ENCODE peak calls at places on chromosomes 3 and 15, in ten cellular contexts. Q is chondrocyte; V is HuH-7; I is activated CD4-positive, CD25-positive, alpha-beta regulatory T cell; D is naive thymus-derived CD8-positive, alpha-beta T cell; L is kidney epithelial cell; T is activated CD4-positive, alpha-beta T cell treated with anti-CD3 and anti-CD28 coated beads, Interleukin-2, amount 50 U/mL, for 24 hours; J is HEK293T; U is choroid plexus epithelial cell; S is cardiac fibroblast. R is an unnamed sample.

GRCh38 chr15:49721091-49721490 is 100.2 kb downstream of the DTWD1 start:
- DNase-seq in L (no peak), D (no peak), T (no peak), S (no peak), V (no peak), I (no peak), U (no peak), J (no peak), Q (no peak), R (no peak)

GRCh38 chr15:57370929-57371328 is 5.4 kb upstream of the CGNL1 start:
- DNase-seq in U (no peak), T (no peak), V (no peak), D (no peak), L (no peak), Q (no peak), I (no peak), S (no peak), J (no peak), R (no peak)

GRCh38 chr3:2352134-2352762 is 253.6 kb downstream of the CNTN4 start:
- DNase-seq in S (no peak), U (no peak), J (no peak), T (no peak), L (no peak), I (no peak), Q (peak), V (no peak), D (no peak), R (no peak)

GRCh38 chr3:56737001-56737400 is 53.9 kb upstream of the TASOR start:
- DNase-seq in Q (no peak), S (no peak), L (no peak), J (no peak), D (no peak), I (no peak), U (no peak), T (no peak), V (no peak), R (no peak)

GRCh38 chr3:54191997-54192396 is 69.6 kb downstream of the CACNA2D3 start:
- DNase-seq in V (no peak), L (no peak), I (no peak), T (no peak), S (no peak), J (no peak), Q (no peak), U (no peak), D (no peak), R (no peak)

GRCh38 chr3:186032321-186032720 is 76.6 kb downstream of the ETV5 start:
- DNase-seq in J (no peak), I (no peak), L (no peak), D (no peak), S (no peak), U (no peak), V (no peak), T (no peak), Q (no peak), R (peak)

GRCh38 chr15:55241895-55242294 is 45.2 kb upstream of the RSL24D1 start:
- DNase-seq in I (no peak), L (no peak), T (no peak), S (peak), J (no peak), V (no peak), D (no peak), U (peak), Q (no peak), R (no peak)

GRCh38 chr15:71397377-71397776 is 282.1 kb downstream of the THSD4 start:
- DNase-seq in L (no peak), T (no peak), D (no peak), V (no peak), I (no peak), J (no peak), U (peak), Q (no peak), S (peak), R (no peak)

GRCh38 chr3:47315069-47315647 is 32.4 kb downstream of the KLHL18 start:
- DNase-seq in S (peak), L (no peak), U (peak), D (no peak), T (no peak), I (no peak), J (no peak), V (no peak), Q (no peak), R (no peak)

GRCh38 chr3:170730071-170730812 is 139.8 kb downstream of the RPL22L1 start:
- DNase-seq in S (no peak), D (no peak), L (no peak), T (no peak), Q (no peak), I (no peak), U (no peak), J (no peak), V (no peak), R (peak)

GRCh38 chr15:74613953-74614743 is 1.5 kb upstream of the CLK3 start:
- DNase-seq in V (no peak), U (no peak), L (no peak), S (no peak), J (no peak), D (peak), Q (no peak), I (no peak), T (no peak), R (no peak)

GRCh38 chr15:70356919-70357318 is 259.2 kb upstream of the TLE3 start:
- DNase-seq in T (no peak), S (peak), J (no peak), I (no peak), Q (no peak), V (no peak), L (no peak), U (peak), D (no peak), R (peak)

GRCh38 chr3:46465196-46465520 is 453 bp upstream of the LTF start:
- DNase-seq in S (no peak), Q (no peak), V (no peak), U (no peak), I (no peak), J (no peak), D (no peak), T (no peak), L (no peak), R (no peak)

GRCh38 chr15:65833501-65834220 is 35.6 kb upstream of the RAB11A start:
- DNase-seq in D (no peak), V (no peak), S (no peak), I (no peak), U (peak), L (no peak), T (no peak), J (no peak), Q (no peak), R (peak)

GRCh38 chr3:27454461-27454860 is 29.7 kb downstream of the SLC4A7 start:
- DNase-seq in V (no peak), J (no peak), T (no peak), D (no peak), L (no peak), U (no peak), I (no peak), S (no peak), Q (no peak), R (no peak)

GRCh38 chr3:160027541-160028195 is 39.0 kb downstream of the IL12A start:
- DNase-seq in Q (no peak), J (no peak), V (no peak), S (peak), I (no peak), L (no peak), D (no peak), U (peak), T (no peak), R (peak)

GRCh38 chr3:126487151-126487771 is 11.6 kb upstream of the ZXDC start:
- DNase-seq in S (peak), J (no peak), I (no peak), L (no peak), V (no peak), Q (peak), U (peak), T (no peak), D (no peak), R (no peak)

GRCh38 chr15:48442011-48442410 is 110.8 kb downstream of the DUT start:
- DNase-seq in I (no peak), V (no peak), S (no peak), D (no peak), Q (no peak), T (no peak), L (no peak), J (no peak), U (no peak), R (no peak)

GRCh38 chr15:36265422-36265821 is 314.0 kb upstream of the CDIN1 start:
- DNase-seq in V (no peak), I (no peak), L (no peak), S (no peak), J (no peak), U (no peak), T (no peak), Q (no peak), D (no peak), R (no peak)

GRCh38 chr3:153260681-153261080 is 98.7 kb downstream of the RAP2B start:
- DNase-seq in D (no peak), S (no peak), L (no peak), Q (no peak), U (peak), T (no peak), V (peak), I (no peak), J (no peak), R (no peak)

GRCh38 chr3:133377396-133377795 is 22.5 kb upstream of the BFSP2 start:
- DNase-seq in J (peak), T (no peak), I (no peak), U (peak), V (peak), S (peak), L (no peak), Q (no peak), D (no peak), R (peak)

GRCh38 chr3:62873672-62874397 is 1.4 kb downstream of the CADPS start:
- DNase-seq in S (no peak), T (no peak), V (peak), U (no peak), J (peak), Q (peak), D (no peak), I (no peak), L (no peak), R (peak)

GRCh38 chr3:128597900-128598299 is 52.7 kb downstream of the RPN1 start:
- DNase-seq in T (no peak), D (no peak), Q (no peak), S (peak), I (no peak), V (no peak), L (no peak), U (no peak), J (no peak), R (peak)

GRCh38 chr3:32472716-32473115 is 29.9 kb downstream of the CMTM6 start:
- DNase-seq in I (no peak), Q (no peak), S (peak), U (no peak), T (no peak), D (no peak), L (no peak), J (no peak), V (no peak), R (no peak)

GRCh38 chr3:312170-312569 is 115.6 kb downstream of the CHL1 start:
- DNase-seq in V (no peak), Q (no peak), S (no peak), I (no peak), D (no peak), U (no peak), J (no peak), T (no peak), L (no peak), R (no peak)

GRCh38 chr3:9420850-9421549 is 23.6 kb downstream of the SETD5 start:
- DNase-seq in D (no peak), Q (no peak), T (no peak), J (no peak), S (peak), U (peak), V (no peak), I (no peak), L (no peak), R (no peak)

GRCh38 chr3:36944641-36945270 is at the start of gene TRANK1:
- DNase-seq in U (peak), L (no peak), J (no peak), D (peak), V (no peak), S (peak), T (peak), Q (no peak), I (peak), R (peak)

GRCh38 chr15:57911247-57911646 is 154.3 kb downstream of the ALDH1A2 start:
- DNase-seq in V (no peak), L (no peak), I (no peak), Q (no peak), U (peak), D (no peak), T (no peak), J (no peak), S (peak), R (no peak)

GRCh38 chr3:151309566-151309965 is 7.1 kb downstream of the GPR87 start:
- DNase-seq in J (no peak), T (no peak), I (no peak), U (no peak), L (no peak), D (no peak), Q (no peak), S (no peak), V (no peak), R (no peak)

GRCh38 chr3:142028174-142028833 is 121.0 kb downstream of the TFDP2 start:
- DNase-seq in S (peak), Q (no peak), L (peak), D (peak), V (peak), I (no peak), U (peak), J (peak), T (no peak), R (peak)

GRCh38 chr3:28335246-28335645 is 13.3 kb upstream of the ZCWPW2 start:
- DNase-seq in S (no peak), J (no peak), D (peak), I (no peak), L (no peak), T (no peak), V (no peak), U (no peak), Q (no peak), R (no peak)

R was measured in myocyte.